ENCODE peak calls at places on chromosomes 11 and 22, in four cellular contexts. Y is spleen; W is CD8-positive, alpha-beta T cell; V is lower lobe of right lung. J is an unnamed sample. For H3K27me3 and H3K9me3, the result is how much of the 10 kb centered on the place peaks cover.

GRCh38 chr22:43921361-43921760 is 2.2 kb upstream of the PNPLA3 start:
- DNase-seq in V (no peak), Y (no peak), W (no peak), J (no peak)

GRCh38 chr22:42317691-42318547 is 47.5 kb upstream of the TCF20 start:
- DNase-seq in V (peak), Y (no peak), W (no peak), J (no peak)

GRCh38 chr22:37345863-37346514 is 63.7 kb downstream of the CYTH4 start:
- DNase-seq in Y (no peak), W (no peak), V (no peak), J (peak)

GRCh38 chr22:30348837-30349236 is 7.9 kb downstream of the SF3A1 start:
- DNase-seq in V (no peak), Y (no peak), W (no peak), J (no peak)

GRCh38 chr22:26610983-26611382 is 6.8 kb downstream of the CRYBB1 start:
- DNase-seq in V (no peak), W (no peak), Y (peak), J (no peak)

GRCh38 chr11:26974068-26974790 is 19.7 kb upstream of the FIBIN start:
- DNase-seq in Y (no peak), V (no peak), W (no peak), J (no peak)

GRCh38 chr11:88827018-88827676 is 238.6 kb downstream of the GRM5 start:
- DNase-seq in Y (no peak), V (no peak), W (no peak), J (no peak)

GRCh38 chr11:111370902-111371578 is 8.0 kb downstream of the POU2AF1 start:
- DNase-seq in W (no peak), V (no peak), Y (no peak), J (no peak)

GRCh38 chr11:35491231-35491871 is 34.1 kb downstream of the PAMR1 start:
- DNase-seq in W (no peak), V (no peak), Y (no peak), J (no peak)

GRCh38 chr22:19035474-19036228 is 86.6 kb downstream of the DGCR2 start:
- DNase-seq in V (peak), Y (no peak), W (no peak), J (peak)

GRCh38 chr11:66124564-66124963 is 54.5 kb downstream of the PACS1 start:
- DNase-seq in Y (no peak), V (no peak), W (no peak), J (no peak)

GRCh38 chr11:125373426-125374391 is 122.4 kb downstream of the FEZ1 start:
- DNase-seq in Y (peak), V (no peak), W (no peak), J (peak)

GRCh38 chr11:125372088-125372487 is 124.0 kb downstream of the FEZ1 start:
- DNase-seq in Y (peak), V (no peak), W (no peak), J (no peak)

GRCh38 chr11:125371451-125371935 is 124.6 kb downstream of the FEZ1 start:
- DNase-seq in W (no peak), V (no peak), Y (peak), J (no peak)

GRCh38 chr11:125374398-125374797 is 121.7 kb downstream of the FEZ1 start:
- DNase-seq in W (no peak), Y (peak), V (no peak), J (no peak)

GRCh38 chr11:125372911-125373310 is 123.2 kb downstream of the FEZ1 start:
- DNase-seq in Y (peak), W (no peak), V (no peak), J (no peak)
- H3K27me3 ChIP-seq in Y (under half), W (under half), V (under half), J (under half)

GRCh38 chr22:49010086-49010863 is 817.4 kb downstream of the BRD1 start:
- DNase-seq in Y (peak), V (peak), W (no peak), J (no peak)
- H3K9me3 ChIP-seq in Y (under half), V (under half), W (under half), J (under half)

GRCh38 chr22:21735198-21736083 is at the start of gene YPEL1:
- DNase-seq in Y (peak), W (peak), V (peak), J (peak)
- H3K4me3 ChIP-seq in Y (peak), W (peak), V (peak), J (peak)

GRCh38 chr22:49687786-49688515 is 139.7 kb downstream of the BRD1 start:
- DNase-seq in Y (peak), V (no peak), W (no peak), J (no peak)
- H3K27me3 ChIP-seq in Y (under half), V (half or more), W (under half), J (under half)

J was measured in right cardiac atrium.